ENCODE peak calls at places on chromosome 6, in six cellular contexts. S is K562, E is HCT116, L is HepG2, H is GM12878, X is NT2/D1. F is an unnamed sample.

GRCh38 chr6:135566311-135567068 is 69.0 kb upstream of the AHI1 start:
- DNase-seq in X (no peak), H (no peak), L (no peak), S (no peak), E (no peak), F (no peak)

GRCh38 chr6:54206510-54206909 is 95.3 kb downstream of the MLIP start:
- DNase-seq in E (no peak), X (no peak), L (peak), S (no peak), H (no peak), F (no peak)

GRCh38 chr6:142279350-142280180 is 22.2 kb upstream of the ADGRG6 start:
- DNase-seq in L (peak), H (no peak), E (no peak), X (no peak), S (no peak), F (no peak)

GRCh38 chr6:127938701-127939100 is 37.8 kb upstream of the THEMIS start:
- DNase-seq in X (no peak), L (no peak), S (no peak), E (peak), H (no peak), F (no peak)

GRCh38 chr6:14799928-14800327 is 445.9 kb upstream of the JARID2 start:
- DNase-seq in L (peak), S (peak), X (no peak), E (peak), H (peak), F (no peak)

GRCh38 chr6:24323632-24324337 is 34.1 kb downstream of the DCDC2 start:
- DNase-seq in H (no peak), X (no peak), S (no peak), L (peak), E (no peak), F (no peak)

GRCh38 chr6:2432258-2432657 is 186.9 kb upstream of the GMDS start:
- DNase-seq in E (peak), H (no peak), S (no peak), L (no peak), X (no peak), F (no peak)

GRCh38 chr6:27894839-27895762 is 17.1 kb downstream of the OR2B2 start:
- DNase-seq in S (peak), X (no peak), L (peak), H (peak), E (peak), F (no peak)

GRCh38 chr6:8707956-8708772 is 272.8 kb upstream of the SLC35B3 start:
- DNase-seq in S (no peak), E (peak), X (no peak), L (peak), H (no peak), F (peak)

GRCh38 chr6:129153257-129153656 is 270.3 kb downstream of the LAMA2 start:
- DNase-seq in L (no peak), E (no peak), S (no peak), H (no peak), X (no peak), F (no peak)

GRCh38 chr6:141482773-141483172 is 650.0 kb upstream of the GJE1 start:
- DNase-seq in X (no peak), S (no peak), L (no peak), H (no peak), E (no peak), F (no peak)

GRCh38 chr6:22368794-22369193 is 72.0 kb upstream of the PRL start:
- DNase-seq in H (no peak), E (no peak), S (no peak), X (no peak), L (no peak), F (no peak)

GRCh38 chr6:41306187-41306854 is 19.8 kb upstream of the TREM1 start:
- DNase-seq in X (peak), L (peak), E (peak), H (no peak), S (peak), F (no peak)

GRCh38 chr6:137223370-137224131 is 4.4 kb upstream of the IFNGR1 start:
- DNase-seq in L (peak), H (no peak), E (no peak), X (no peak), S (no peak), F (no peak)

GRCh38 chr6:125791151-125791819 is 525 bp downstream of the NCOA7 start:
- DNase-seq in S (peak), E (no peak), H (no peak), L (peak), X (no peak), F (no peak)
- TF ChIP-seq ZNF274 in S (no peak), E (no peak), H (no peak), L (no peak), X (no peak), F (no peak)

DNA sequence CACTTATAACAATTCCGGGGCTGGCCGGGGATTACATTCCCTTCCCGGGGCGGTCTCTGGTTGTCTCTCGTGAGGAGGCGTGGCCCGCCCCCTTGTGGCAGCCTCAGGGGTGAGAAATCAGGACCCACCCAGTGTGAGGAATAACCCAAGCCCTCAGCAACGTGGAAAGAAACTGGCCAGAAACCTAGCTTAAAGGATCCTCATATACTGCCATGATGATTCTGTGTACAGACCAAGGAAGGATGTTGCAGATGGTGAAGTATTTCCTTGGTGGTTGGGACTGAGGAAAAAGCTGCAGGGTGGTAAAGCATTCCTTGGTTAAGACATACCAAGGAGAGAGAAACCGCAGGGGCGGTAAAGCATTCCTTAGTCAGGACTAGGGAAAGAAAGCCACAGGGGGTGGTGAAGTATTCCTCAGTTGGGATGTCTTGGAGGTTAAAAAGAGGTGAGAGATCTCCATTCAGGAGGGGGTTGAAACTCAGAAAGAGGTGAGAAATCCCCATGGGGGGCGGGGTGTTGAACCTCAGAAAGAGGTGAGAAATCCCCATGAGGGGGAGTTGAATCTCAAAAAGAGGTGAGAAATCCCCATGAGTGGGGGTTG is 238.2 kb downstream of the RNGTT start:
- DNase-seq in L (peak), E (no peak), S (no peak), H (peak), X (no peak), F (peak)
- TF ChIP-seq ZNF274 in L (no peak), E (no peak), S (no peak), H (no peak), X (no peak), F (no peak)

GRCh38 chr6:33123181-33123580 is 47.4 kb downstream of the HLA-DPB1 start:
- DNase-seq in E (no peak), S (no peak), H (no peak), L (no peak), X (no peak), F (no peak)
- TF ChIP-seq ZNF274 in E (no peak), S (no peak), H (no peak), L (no peak), X (no peak), F (no peak)

GRCh38 chr6:118580585-118581419 is 32.7 kb downstream of the PLN start:
- DNase-seq in L (peak), H (no peak), X (peak), S (peak), E (peak), F (peak)
- TF ChIP-seq ZNF274 in L (no peak), H (no peak), X (no peak), S (no peak), E (no peak), F (no peak)

GRCh38 chr6:163748036-163748435 is 333.5 kb downstream of the QKI start:
- DNase-seq in H (no peak), S (no peak), E (no peak), L (no peak), X (no peak), F (no peak)

GRCh38 chr6:163743796-163744195 is 329.3 kb downstream of the QKI start:
- DNase-seq in H (no peak), S (no peak), E (no peak), X (no peak), L (no peak), F (no peak)

GRCh38 chr6:163748886-163749285 is 334.4 kb downstream of the QKI start:
- DNase-seq in S (no peak), L (no peak), H (no peak), E (no peak), X (no peak), F (no peak)

GRCh38 chr6:163744256-163744925 is 329.9 kb downstream of the QKI start:
- DNase-seq in H (no peak), L (no peak), S (no peak), X (no peak), E (no peak), F (no peak)

DNA sequence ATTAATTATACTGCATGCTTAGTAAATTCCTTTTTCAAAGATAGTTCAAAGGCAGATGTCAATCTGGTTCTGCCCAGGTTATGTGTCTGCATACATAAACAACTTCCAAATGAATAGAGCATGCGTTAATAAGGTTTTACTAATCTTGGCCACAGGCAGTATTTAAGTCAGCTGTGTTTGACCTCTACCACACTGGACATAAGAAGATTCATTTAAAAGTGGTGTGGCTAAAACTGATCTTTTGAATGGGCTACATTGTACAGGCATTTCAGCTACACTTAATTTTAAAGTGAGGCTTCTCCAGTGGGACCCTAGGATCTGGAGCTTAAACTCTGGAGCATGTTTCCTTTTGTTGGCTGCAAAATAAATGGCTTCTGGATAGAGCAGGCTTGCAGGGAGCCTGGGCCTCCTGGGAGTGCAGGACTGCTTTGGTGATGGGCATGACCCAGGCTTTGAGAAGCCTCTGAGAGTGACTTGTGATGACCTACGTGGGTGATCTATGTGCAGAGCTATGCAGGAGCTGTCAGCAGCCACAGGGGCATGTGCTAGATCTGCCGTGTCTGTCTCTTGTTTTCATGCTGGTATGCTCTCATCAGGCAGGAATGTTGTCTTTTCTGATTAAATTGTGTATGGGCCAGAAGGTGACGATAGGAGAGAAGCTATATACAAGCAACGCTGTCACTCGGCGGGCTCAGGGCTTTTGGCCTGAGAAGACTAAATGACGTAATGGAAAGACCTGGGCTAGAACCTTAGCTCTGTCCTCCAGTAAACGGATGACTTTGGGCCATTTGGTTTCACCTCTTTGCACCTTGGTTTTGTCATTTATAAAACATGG is 331.3 kb downstream of the QKI start:
- DNase-seq in L (peak), X (peak), H (no peak), S (peak), E (no peak), F (no peak)
- TF ChIP-seq ZNF274 in L (no peak), X (no peak), H (no peak), S (no peak), E (no peak), F (no peak)

GRCh38 chr6:113170454-113170853 is 686.7 kb upstream of the MARCKS start:
- DNase-seq in H (no peak), S (no peak), L (no peak), E (no peak), X (no peak), F (no peak)

GRCh38 chr6:113171882-113172281 is 685.3 kb upstream of the MARCKS start:
- DNase-seq in H (no peak), S (no peak), L (no peak), E (no peak), X (no peak), F (no peak)

GRCh38 chr6:113169484-113169883 is 687.7 kb upstream of the MARCKS start:
- DNase-seq in S (no peak), H (no peak), L (no peak), E (no peak), X (no peak), F (no peak)

GRCh38 chr6:113168057-113168456 is 689.1 kb upstream of the MARCKS start:
- DNase-seq in X (no peak), S (no peak), E (no peak), L (no peak), H (no peak), F (no peak)

GRCh38 chr6:113172531-113172966 is 684.6 kb upstream of the MARCKS start:
- DNase-seq in X (no peak), S (no peak), L (no peak), E (no peak), H (no peak), F (no peak)
- TF ChIP-seq ZNF274 in X (no peak), S (no peak), L (no peak), E (no peak), H (no peak), F (no peak)

DNA sequence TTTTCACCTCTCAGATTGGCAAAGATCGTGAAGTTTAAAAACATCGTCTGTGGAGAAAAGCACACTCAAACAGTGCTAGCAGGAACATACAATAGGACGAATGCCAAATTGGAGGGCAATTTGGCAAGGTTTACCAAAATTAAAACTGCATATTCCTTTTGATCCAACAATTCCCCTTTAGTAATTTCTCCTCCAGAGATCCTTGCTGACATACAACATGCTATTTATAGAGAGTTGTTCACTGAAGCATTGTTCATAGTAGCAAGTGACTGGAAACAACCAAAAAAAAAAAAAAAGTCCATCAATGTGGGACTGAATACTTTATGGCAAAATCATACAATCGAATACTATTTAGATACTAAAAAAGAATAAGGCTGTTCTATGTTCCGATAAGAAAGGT is 202.2 kb downstream of the ATXN1 start:
- DNase-seq in H (no peak), S (no peak), L (no peak), X (no peak), E (no peak), F (no peak)
- TF ChIP-seq ZNF274 in H (no peak), S (no peak), L (no peak), X (no peak), E (no peak), F (no peak)

GRCh38 chr6:89385846-89386245 is 26.2 kb downstream of the RRAGD start:
- DNase-seq in X (no peak), H (no peak), L (no peak), S (no peak), E (no peak), F (no peak)

GRCh38 chr6:89388846-89389245 is 23.2 kb downstream of the RRAGD start:
- DNase-seq in E (no peak), X (no peak), L (no peak), H (no peak), S (no peak), F (no peak)

GRCh38 chr6:89386917-89387491 is 25.1 kb downstream of the RRAGD start:
- DNase-seq in S (no peak), X (no peak), L (no peak), H (peak), E (no peak), F (no peak)

GRCh38 chr6:89387516-89388222 is 24.4 kb downstream of the RRAGD start:
- DNase-seq in L (no peak), X (no peak), E (no peak), H (peak), S (no peak), F (no peak)

DNA sequence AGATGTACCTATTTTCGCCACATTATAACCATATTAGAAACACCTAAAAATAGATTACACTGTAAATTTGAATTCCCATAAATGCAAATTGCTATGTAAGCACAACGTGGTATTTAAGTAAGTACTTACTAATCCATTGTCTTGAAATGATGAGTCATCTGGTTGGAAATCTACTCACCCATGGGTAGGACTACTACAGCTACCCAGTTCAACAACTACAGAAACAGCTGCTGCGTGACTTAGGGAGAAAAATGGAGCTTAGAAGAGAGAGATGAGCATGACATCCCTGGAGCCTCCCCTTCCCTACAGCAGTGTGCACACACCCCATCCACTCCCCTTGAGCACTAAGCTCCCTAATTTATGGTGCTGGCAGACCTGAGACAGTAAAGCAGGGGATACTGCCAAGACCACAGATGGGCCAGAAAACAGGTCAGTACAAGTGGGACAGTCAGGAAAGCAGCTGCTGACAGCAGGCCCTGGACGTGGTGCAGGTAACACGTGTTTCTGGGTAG is 26.9 kb downstream of the RRAGD start:
- DNase-seq in S (no peak), H (peak), X (no peak), L (no peak), E (no peak), F (no peak)
- TF ChIP-seq ZNF274 in S (no peak), H (no peak), X (no peak), L (no peak), E (no peak), F (no peak)

GRCh38 chr6:31414771-31415270 is 11.4 kb downstream of the MICA start:
- DNase-seq in H (no peak), X (no peak), E (no peak), L (no peak), S (no peak), F (peak)
- TF ChIP-seq ZNF274 in H (no peak), X (no peak), E (no peak), L (no peak), S (no peak), F (no peak)

F was measured in H1.